ENCODE peak calls at places on chromosomes 5 and 9, in ten cellular contexts. A is ovary; R is T follicular helper cell; B is stimulated activated CD8-positive, alpha-beta memory T cell treated with anti-CD3 and anti-CD28 coated beads, Interleukin-4, amount 100 ng/mL, for 4 hours; W is posterior vena cava; P is GM23248; H is heart left ventricle; G is putamen; I is head of caudate nucleus; V is fibroblast of pulmonary artery. J is an unnamed sample.

GRCh38 chr5:13591621-13592020 is 352.9 kb downstream of the DNAH5 start:
- DNase-seq in A (no peak), R (no peak), B (no peak), W (no peak), P (peak), H (no peak), G (no peak), I (no peak), V (peak), J (no peak)

GRCh38 chr5:60261732-60262131 is 368.2 kb upstream of the PDE4D start:
- DNase-seq in A (no peak), R (no peak), B (no peak), W (no peak), P (no peak), H (no peak), G (no peak), I (no peak), V (no peak), J (no peak)

GRCh38 chr5:138975098-138975847 is 100.1 kb upstream of the LRRTM2 start:
- DNase-seq in A (peak), R (no peak), B (no peak), W (peak), P (peak), H (peak), G (peak), I (no peak), V (peak), J (peak)

GRCh38 chr5:139146809-139147742 is 51.1 kb downstream of the SIL1 start:
- DNase-seq in A (no peak), R (no peak), B (no peak), W (no peak), P (no peak), H (no peak), G (no peak), I (no peak), V (no peak), J (no peak)

GRCh38 chr5:135186662-135187522 is 152.9 kb upstream of the PITX1 start:
- DNase-seq in A (no peak), R (no peak), B (no peak), W (no peak), P (no peak), H (no peak), G (no peak), I (no peak), V (no peak), J (no peak)

GRCh38 chr5:135399838-135400542 is 959 bp upstream of the MACROH2A1 start:
- DNase-seq in A (no peak), R (no peak), B (no peak), W (no peak), P (peak), H (no peak), G (no peak), I (no peak), V (no peak), J (no peak)

GRCh38 chr9:15246688-15247087 is 60.3 kb downstream of the TTC39B start:
- DNase-seq in A (no peak), R (no peak), B (no peak), W (no peak), P (no peak), H (no peak), G (no peak), I (no peak), V (no peak), J (no peak)

GRCh38 chr5:22560115-22560514 is 293.0 kb downstream of the CDH12 start:
- DNase-seq in A (no peak), R (no peak), B (no peak), W (no peak), P (peak), H (no peak), G (no peak), I (no peak), V (peak), J (no peak)